ENCODE peak calls at places on chromosomes 4 and X, in six cellular contexts. I, W, H, C, S and X are unnamed samples.

GRCh38 chr4:53151489-53151788 is 214.4 kb downstream of the SCFD2 start:
- DNase-seq in I (no peak), W (no peak), H (no peak), C (no peak), S (no peak), X (no peak)

GRCh38 chr4:165288226-165288625 is 39.2 kb upstream of the MSMO1 start:
- DNase-seq in I (no peak), W (no peak), H (no peak), C (no peak), S (no peak), X (no peak)

GRCh38 chr4:177228599-177228998 is 81.1 kb upstream of the NEIL3 start:
- DNase-seq in I (no peak), W (no peak), H (no peak), C (no peak), S (no peak), X (peak; percentile 15)

GRCh38 chr4:21113496-21114213 is 413.4 kb downstream of the PACRGL start:
- DNase-seq in I (peak; percentile 8), W (no peak), H (peak; percentile 79), C (no peak), S (peak; percentile 11), X (no peak)

GRCh38 chr4:88965053-88965452 is 91.9 kb downstream of the FAM13A start:
- DNase-seq in I (no peak), W (no peak), H (peak; percentile 14), C (no peak), S (no peak), X (no peak)

GRCh38 chr4:122017296-122017695 is 65.4 kb upstream of the TRPC3 start:
- DNase-seq in I (no peak), W (no peak), H (no peak), C (no peak), S (no peak), X (peak; percentile 9)

GRCh38 chr4:102497986-102498385 is 3.2 kb upstream of the NFKB1 start:
- DNase-seq in I (no peak), W (no peak), H (peak; percentile 51), C (no peak), S (no peak), X (no peak)

GRCh38 chrX:97556359-97556758 is 672.7 kb downstream of the RPA4 start:
- DNase-seq in I (no peak), W (no peak), H (no peak), C (no peak), S (no peak), X (peak; percentile 12)

GRCh38 chrX:119880552-119881437 is 9.2 kb downstream of the NDUFA1 start:
- DNase-seq in I (peak; percentile 57), W (peak; percentile 86), H (peak; percentile 73), C (peak; percentile 23), S (peak; percentile 69), X (peak; percentile 52)

GRCh38 chr4:160403066-160403465 is 1300.2 kb downstream of the RAPGEF2 start:
- DNase-seq in I (no peak), W (no peak), H (no peak), C (no peak), S (no peak), X (no peak)

GRCh38 chr4:86895692-86896488 is 3.7 kb upstream of the C4orf36 start:
- DNase-seq in I (peak; percentile 84), W (peak; percentile 68), H (peak; percentile 83), C (peak; percentile 61), S (peak; percentile 82), X (peak; percentile 84)

GRCh38 chrX:1528186-1528883 is 8.7 kb downstream of the P2RY8 start:
- DNase-seq in I (no peak), W (no peak), H (no peak), C (no peak), S (no peak), X (no peak)

GRCh38 chr4:150818661-150819060 is 196.4 kb downstream of the LRBA start:
- DNase-seq in I (no peak), W (no peak), H (peak; percentile 25), C (no peak), S (peak; percentile 53), X (no peak)

GRCh38 chr4:179110356-179110755 is 1668.1 kb upstream of the AGA start:
- DNase-seq in I (peak; percentile 6), W (no peak), H (peak; percentile 3), C (no peak), S (peak; percentile 57), X (no peak)

GRCh38 chr4:57911203-57911602 is 801.0 kb upstream of the IGFBP7 start:
- DNase-seq in I (no peak), W (no peak), H (no peak), C (no peak), S (no peak), X (no peak)

GRCh38 chr4:173333658-173334084 is 487 bp downstream of the HMGB2 start:
- DNase-seq in I (peak; percentile 78), W (peak; percentile 46), H (peak; percentile 74), C (no peak), S (peak; percentile 13), X (peak; percentile 76)

GRCh38 chr4:15781427-15782095 is 3.4 kb downstream of the CD38 start:
- DNase-seq in I (no peak), W (peak; percentile 27), H (no peak), C (no peak), S (no peak), X (no peak)

GRCh38 chr4:139763668-139764067 is 98.0 kb downstream of the MGST2 start:
- DNase-seq in I (peak; percentile 32), W (peak; percentile 64), H (no peak), C (no peak), S (no peak), X (no peak)

GRCh38 chr4:88286897-88287296 is 2.5 kb upstream of the PPM1K start:
- DNase-seq in I (no peak), W (no peak), H (peak; percentile 23), C (no peak), S (no peak), X (no peak)

GRCh38 chr4:38144029-38144428 is 183.8 kb downstream of the PTTG2 start:
- DNase-seq in I (no peak), W (no peak), H (peak; percentile 75), C (no peak), S (no peak), X (no peak)
- TF ChIP-seq EZH2phosphoT487 in I (no peak), W (no peak), H (no peak), C (no peak), S (no peak), X (no peak)

GRCh38 chrX:9997041-9997440 is 29.9 kb downstream of the CLDN34 start:
- DNase-seq in I (no peak), W (no peak), H (no peak), C (no peak), S (no peak), X (no peak)

GRCh38 chrX:9997524-9997923 is 30.4 kb downstream of the CLDN34 start:
- DNase-seq in I (no peak), W (peak; percentile 83), H (no peak), C (no peak), S (no peak), X (no peak)

GRCh38 chrX:9992724-9993123 is 25.6 kb downstream of the CLDN34 start:
- DNase-seq in I (no peak), W (no peak), H (no peak), C (no peak), S (no peak), X (no peak)

GRCh38 chrX:9992061-9992460 is 24.9 kb downstream of the CLDN34 start:
- DNase-seq in I (no peak), W (no peak), H (no peak), C (no peak), S (no peak), X (no peak)

DNA sequence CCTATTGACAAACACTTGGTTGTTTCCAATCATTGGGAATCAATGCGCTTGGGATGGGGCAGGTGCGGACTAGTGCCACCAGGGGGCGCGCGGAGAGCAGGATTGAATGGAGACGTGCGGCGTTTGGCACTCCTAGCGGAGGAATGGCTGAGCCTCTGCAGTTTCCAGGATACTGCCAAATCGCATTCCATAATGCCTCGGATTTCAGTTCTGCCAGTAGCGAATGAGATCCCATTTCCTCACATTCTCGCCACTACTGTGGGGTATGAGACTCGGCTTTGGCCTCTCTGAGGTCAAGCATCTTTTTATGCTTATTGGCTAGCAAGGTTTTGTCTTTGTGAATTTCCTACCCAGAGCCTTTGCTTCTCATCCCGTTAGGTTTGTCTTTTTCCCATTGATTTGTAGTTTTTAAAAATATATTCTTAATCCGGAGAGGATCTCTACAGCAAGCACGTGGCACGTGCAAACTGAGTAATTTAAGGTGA is 28.7 kb downstream of the CLDN34 start:
- DNase-seq in I (peak; percentile 79), W (peak; percentile 43), H (peak; percentile 85), C (peak; percentile 55), S (peak; percentile 74), X (peak; percentile 84)
- H2AFZ ChIP-seq in I (no peak overlapping the region), W (peak overlapping the region; percentile 48), H (no peak overlapping the region), C (no peak overlapping the region), S (no peak overlapping the region), X (no peak overlapping the region)

GRCh38 chr4:576991-577498 is 950 bp upstream of the TMEM271 start:
- DNase-seq in I (no peak), W (no peak), H (peak; percentile 23), C (no peak), S (no peak), X (peak; percentile 36)
- TF ChIP-seq EZH2 in I (no peak), W (no peak), H (no peak), C (no peak), S (no peak), X (peak; percentile 88)

GRCh38 chrX:47091149-47091775 is 13.0 kb downstream of the RGN start:
- DNase-seq in I (no peak), W (peak; percentile 79), H (no peak), C (no peak), S (no peak), X (peak; percentile 39)
- TF ChIP-seq EZH2phosphoT487 in I (no peak), W (no peak), H (no peak), C (no peak), S (no peak), X (peak; percentile 59)

DNA sequence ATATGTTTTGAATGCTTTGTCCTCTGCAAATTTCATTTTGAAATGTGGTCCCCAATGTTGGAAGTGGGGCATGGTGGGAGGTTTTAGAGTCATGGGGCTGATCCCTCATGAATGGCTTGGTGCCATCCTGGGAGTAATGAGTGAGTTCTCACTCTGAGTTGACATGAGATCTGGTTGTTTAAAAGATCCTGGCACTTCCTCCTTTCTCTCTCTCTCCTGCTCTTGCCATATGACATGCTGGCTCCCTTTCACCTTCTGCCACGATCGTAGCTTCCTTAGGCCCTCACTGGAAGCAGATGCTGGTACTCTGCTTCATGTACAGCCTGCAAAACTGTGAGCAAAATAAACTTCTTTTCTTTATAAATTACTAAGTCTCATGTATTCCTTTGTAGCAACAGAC is 262.0 kb downstream of the IL15 start:
- DNase-seq in I (no peak), W (no peak), H (peak; percentile 9), C (no peak), S (no peak), X (no peak)
- H2AFZ ChIP-seq in I (no peak overlapping the region), W (no peak overlapping the region), H (peak overlapping the region; percentile 82), C (no peak overlapping the region), S (no peak overlapping the region), X (no peak overlapping the region)

GRCh38 chrX:25004040-25004439 is 11.7 kb downstream of the ARX start:
- DNase-seq in I (no peak), W (no peak), H (no peak), C (no peak), S (no peak), X (peak; percentile 35)
- TF ChIP-seq EZH2 in I (no peak), W (no peak), H (no peak), C (no peak), S (no peak), X (peak; percentile 85)

DNA sequence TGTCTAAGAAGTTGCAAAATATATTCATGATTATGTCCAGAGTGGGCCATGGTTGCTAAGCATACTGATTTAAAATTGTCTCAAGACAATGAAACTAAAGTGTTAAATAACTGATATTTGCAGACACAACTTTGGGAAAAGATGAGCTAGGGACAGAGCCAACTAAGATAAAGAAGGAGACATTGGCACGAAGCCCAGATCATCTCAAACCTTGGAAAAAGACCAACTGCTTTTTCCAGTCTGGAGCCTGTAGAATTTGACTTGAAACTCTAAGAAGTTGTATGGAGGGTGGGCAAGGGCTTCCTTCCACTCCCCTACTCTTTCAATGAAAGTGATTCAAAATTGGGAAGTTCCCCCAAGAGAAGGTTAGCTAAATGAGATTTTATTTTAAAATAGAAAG is 108.5 kb upstream of the GLRA2 start:
- DNase-seq in I (peak; percentile 8), W (no peak), H (no peak), C (no peak), S (no peak), X (no peak)
- TF ChIP-seq EZH2phosphoT487 in I (no peak), W (no peak), H (no peak), C (no peak), S (no peak), X (no peak)